ENCODE peak calls at places on chromosomes 7 and 10, in seven cellular contexts. Z is brain microvascular endothelial cell, D is left ventricle myocardium inferior, J is AG09319, X is endothelial cell, R is upper lobe of right lung, E is lung. I is an unnamed sample.

GRCh38 chr7:15016726-15017125 is 114.2 kb upstream of the DGKB start:
- DNase-seq in Z (no peak), D (no peak), J (no peak), X (no peak), R (no peak), E (no peak), I (peak; percentile 78)

GRCh38 chr7:46705416-46706255 is 784.6 kb upstream of the IGFBP3 start:
- DNase-seq in Z (no peak), D (no peak), J (no peak), X (no peak), R (no peak), E (no peak), I (no peak)

GRCh38 chr10:26449726-26450125 is 11.6 kb downstream of the APBB1IP start:
- DNase-seq in Z (no peak), D (no peak), J (no peak), X (no peak), R (no peak), E (no peak), I (no peak)

GRCh38 chr10:110681023-110681681 is 37.0 kb downstream of the RBM20 start:
- DNase-seq in Z (peak; percentile 55), D (peak; percentile 31), J (no peak), X (peak; percentile 66), R (no peak), E (peak; percentile 27), I (no peak)

GRCh38 chr7:45057853-45058252 is 30.9 kb downstream of the NACAD start:
- DNase-seq in Z (no peak), D (no peak), J (no peak), X (no peak), R (no peak), E (no peak), I (no peak)

GRCh38 chr7:33862946-33863814 is 42.2 kb upstream of the BMPER start:
- DNase-seq in Z (no peak), D (peak; percentile 57), J (no peak), X (no peak), R (no peak), E (no peak), I (no peak)

GRCh38 chr7:2529161-2530075 is 9.8 kb downstream of the LFNG start:
- DNase-seq in Z (no peak), D (peak; percentile 73), J (no peak), X (no peak), R (peak; percentile 89), E (peak; percentile 70), I (no peak)

GRCh38 chr7:7968544-7969305 is at the start of gene GLCCI1:
- DNase-seq in Z (peak; percentile 96), D (peak; percentile 97), J (peak; percentile 85), X (peak; percentile 94), R (peak; percentile 98), E (peak; percentile 98), I (peak; percentile 93)

GRCh38 chr10:73888514-73888913 is 14.2 kb upstream of the CAMK2G start:
- DNase-seq in Z (no peak), D (no peak), J (no peak), X (no peak), R (no peak), E (no peak), I (peak; percentile 90)

GRCh38 chr10:113047963-113048781 is 98.1 kb downstream of the TCF7L2 start:
- DNase-seq in Z (no peak), D (no peak), J (peak; percentile 84), X (no peak), R (no peak), E (no peak), I (no peak)

GRCh38 chr7:35035511-35035921 is 1.8 kb downstream of the DPY19L1 start:
- DNase-seq in Z (peak; percentile 44), D (no peak), J (no peak), X (no peak), R (no peak), E (no peak), I (peak; percentile 34)

GRCh38 chr10:98800263-98800662 is 353.5 kb upstream of the HPS1 start:
- DNase-seq in Z (no peak), D (no peak), J (no peak), X (no peak), R (no peak), E (no peak), I (no peak)

GRCh38 chr7:4882742-4883351 is 669 bp downstream of the RADIL start:
- DNase-seq in Z (no peak), D (no peak), J (no peak), X (peak; percentile 14), R (no peak), E (no peak), I (peak; percentile 2)

GRCh38 chr10:101228682-101229274 is 485 bp downstream of the LBX1 start:
- DNase-seq in Z (no peak), D (no peak), J (no peak), X (no peak), R (no peak), E (no peak), I (no peak)

GRCh38 chr7:111162692-111163091 is 71.8 kb downstream of the LRRN3 start:
- DNase-seq in Z (peak; percentile 3), D (no peak), J (no peak), X (no peak), R (no peak), E (no peak), I (no peak)
- TF ChIP-seq CTCF in Z (no peak), D (no peak), J (no peak), X (no peak), R (no peak), E (no peak), I (no peak)

DNA sequence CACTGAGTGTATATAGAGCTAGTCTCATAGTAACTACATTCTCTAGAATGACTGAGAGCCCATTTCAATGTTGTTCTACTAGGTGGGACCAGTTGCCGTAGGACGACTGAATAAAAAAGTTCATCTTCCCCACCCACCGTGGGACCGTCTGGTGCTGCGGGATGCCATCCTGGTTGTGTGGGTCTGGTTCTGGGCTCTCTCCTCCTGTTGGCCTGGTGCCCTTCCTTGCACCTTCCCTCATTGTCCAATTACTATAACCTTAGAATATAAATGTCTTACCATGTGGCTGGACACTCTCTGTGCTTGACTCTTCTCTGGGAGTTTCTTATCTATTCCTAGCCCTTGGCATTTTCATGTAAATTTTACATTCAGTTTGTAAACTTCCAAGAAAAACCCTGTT is 344.4 kb downstream of the TCERG1L start:
- DNase-seq in Z (no peak), D (no peak), J (no peak), X (no peak), R (no peak), E (no peak), I (no peak)
- TF ChIP-seq CTCF in Z (no peak), D (no peak), J (no peak), X (no peak), R (no peak), E (no peak), I (no peak)

GRCh38 chr7:142420554-142421362 is 162.9 kb upstream of the PRSS58 start:
- DNase-seq in Z (peak; percentile 43), D (no peak), J (no peak), X (peak; percentile 65), R (no peak), E (no peak), I (no peak)
- TF ChIP-seq CTCF in Z (peak; percentile 82), D (no peak), J (peak; percentile 49), X (no peak), R (no peak), E (no peak), I (peak; percentile 55)

DNA sequence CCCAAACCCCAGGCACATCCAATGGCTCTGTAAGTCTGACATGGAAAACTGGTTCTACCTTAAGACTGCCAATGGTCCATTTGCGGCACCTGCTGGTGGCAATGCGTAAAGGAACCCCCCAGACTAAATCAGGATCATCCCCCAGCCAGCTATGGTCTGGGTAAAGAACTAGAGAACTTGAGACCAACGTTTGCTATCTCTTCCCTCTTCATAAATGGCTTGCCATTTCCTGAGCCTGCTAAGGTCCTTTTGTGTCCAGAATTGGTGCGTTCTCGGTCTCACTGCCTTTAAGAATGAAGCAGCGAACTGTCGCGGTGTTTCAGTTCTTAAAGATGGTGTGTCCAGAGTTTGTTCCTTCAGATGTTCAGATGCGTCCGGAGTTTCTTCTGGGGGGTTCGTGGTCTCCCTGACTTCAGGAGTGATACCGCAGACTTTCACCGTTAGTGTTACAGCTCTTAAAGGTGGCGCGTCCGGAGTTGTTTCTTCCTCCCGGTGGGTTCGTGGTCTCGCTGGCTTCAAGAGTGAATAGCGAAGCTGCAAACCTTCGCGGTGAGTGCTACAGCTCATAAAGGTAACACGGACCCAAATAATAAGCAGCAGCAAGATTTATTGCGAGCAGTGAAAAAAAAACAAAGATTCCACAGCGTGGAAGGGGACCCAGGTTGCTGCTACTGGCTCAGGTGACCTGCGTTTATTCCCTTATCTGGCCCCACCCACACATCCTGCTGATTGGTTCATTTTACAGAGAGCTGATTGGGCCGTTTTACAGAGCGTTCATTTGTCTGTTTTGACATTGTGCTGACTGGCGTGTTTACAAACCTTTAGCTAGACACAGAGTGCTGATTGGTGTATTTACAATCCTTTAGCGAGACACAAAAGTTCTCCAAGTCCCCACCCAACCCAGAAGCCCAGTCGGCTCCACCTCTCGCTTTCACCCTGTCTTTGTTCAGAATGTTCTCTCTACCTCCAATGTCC is 95.4 kb downstream of the ELMO1 start:
- DNase-seq in Z (no peak), D (no peak), J (no peak), X (no peak), R (no peak), E (no peak), I (no peak)
- TF ChIP-seq CTCF in Z (no peak), D (peak; percentile 14), J (no peak), X (no peak), R (peak; percentile 45), E (peak; percentile 16), I (no peak)

GRCh38 chr7:149490083-149490482 is 7.5 kb downstream of the ZNF746 start:
- DNase-seq in Z (no peak), D (no peak), J (no peak), X (no peak), R (no peak), E (no peak), I (no peak)

GRCh38 chr7:149494738-149495368 is 2.8 kb downstream of the ZNF746 start:
- DNase-seq in Z (no peak), D (no peak), J (peak; percentile 72), X (no peak), R (no peak), E (no peak), I (no peak)

GRCh38 chr7:149493366-149493765 is 4.2 kb downstream of the ZNF746 start:
- DNase-seq in Z (no peak), D (no peak), J (no peak), X (no peak), R (no peak), E (no peak), I (no peak)

DNA sequence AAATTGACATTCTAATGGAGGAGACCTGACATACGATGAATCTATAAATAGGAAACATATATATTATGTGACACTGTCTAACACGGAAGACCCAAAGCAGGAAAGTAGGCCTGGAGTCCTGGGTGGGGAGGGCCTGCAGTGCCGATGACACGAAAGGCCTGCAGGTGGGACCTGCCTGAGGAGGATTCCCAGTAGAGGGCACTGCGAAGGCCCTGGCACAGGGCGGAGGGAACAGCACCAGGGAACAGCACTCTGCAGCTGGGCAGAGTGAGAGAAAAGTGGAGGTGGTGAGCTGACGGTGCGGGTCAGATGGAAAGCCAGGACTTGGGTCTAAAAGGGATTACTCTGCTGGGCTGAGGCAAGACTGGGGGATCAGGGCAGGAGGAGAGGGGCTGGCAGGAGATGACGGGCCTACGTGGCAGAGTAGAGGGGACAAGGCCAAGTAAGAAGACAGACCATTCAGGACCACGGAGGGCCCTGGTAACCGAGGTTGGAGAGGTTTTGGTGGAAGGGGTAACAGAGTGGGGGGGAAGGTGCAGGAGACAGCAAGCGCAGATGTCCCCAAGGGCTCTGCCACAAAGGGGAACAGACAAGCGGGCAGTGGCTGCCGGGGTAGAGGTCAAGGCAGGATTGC is 8.1 kb downstream of the ZNF746 start:
- DNase-seq in Z (no peak), D (no peak), J (no peak), X (no peak), R (no peak), E (no peak), I (no peak)
- TF ChIP-seq CTCF in Z (peak; percentile 13), D (peak; percentile 22), J (no peak), X (no peak), R (peak; percentile 8), E (no peak), I (peak; percentile 54)

I was measured in foreskin keratinocyte.